ENCODE peak calls at places on chromosomes 13 and 19, in four cellular contexts. Z, O, B and X are unnamed samples.

GRCh38 chr13:97018029-97018819 is 23.9 kb upstream of the OXGR1 start:
- DNase-seq in Z (peak), O (peak), B (peak), X (no peak)

GRCh38 chr13:71577127-71577526 is 289.9 kb downstream of the DACH1 start:
- DNase-seq in Z (no peak), O (no peak), B (no peak), X (no peak)

GRCh38 chr19:45446295-45446694 is 21.5 kb upstream of the FOSB start:
- DNase-seq in Z (no peak), O (no peak), B (no peak), X (no peak)

GRCh38 chr13:38415233-38415632 is 65.6 kb downstream of the UFM1 start:
- DNase-seq in Z (no peak), O (no peak), B (no peak), X (no peak)

GRCh38 chr19:42553292-42554045 is 25.2 kb upstream of the CEACAM1 start:
- DNase-seq in Z (no peak), O (no peak), B (no peak), X (no peak)

GRCh38 chr19:49097453-49098288 is 12.4 kb downstream of the SNRNP70 start:
- DNase-seq in Z (peak), O (peak), B (no peak), X (peak)

GRCh38 chr19:6769006-6769637 is 1.9 kb upstream of the SH2D3A start:
- DNase-seq in Z (peak), O (no peak), B (no peak), X (no peak)

GRCh38 chr19:5186293-5187050 is 154.1 kb downstream of the PTPRS start:
- DNase-seq in Z (no peak), O (no peak), B (no peak), X (no peak)

GRCh38 chr19:33303791-33304759 is 1.7 kb upstream of the CEBPA start:
- DNase-seq in Z (no peak), O (no peak), B (no peak), X (no peak)

GRCh38 chr19:13526552-13526951 is 20.3 kb upstream of the CACNA1A start:
- DNase-seq in Z (peak), O (peak), B (no peak), X (peak)

GRCh38 chr19:8057545-8058270 is 5.1 kb downstream of the CCL25 start:
- DNase-seq in Z (no peak), O (no peak), B (no peak), X (no peak)

GRCh38 chr13:77377016-77377415 is 50.1 kb upstream of the MYCBP2 start:
- DNase-seq in Z (no peak), O (no peak), B (no peak), X (no peak)

GRCh38 chr19:1505991-1506881 is 6.6 kb downstream of the ADAMTSL5 start:
- DNase-seq in Z (no peak), O (no peak), B (no peak), X (no peak)

GRCh38 chr19:39335168-39335567 is 675 bp downstream of the GMFG start:
- DNase-seq in Z (no peak), O (no peak), B (no peak), X (no peak)

GRCh38 chr19:17109962-17110598 is 34.5 kb downstream of the MYO9B start:
- DNase-seq in Z (no peak), O (no peak), B (no peak), X (no peak)

GRCh38 chr13:68748038-68748437 is 1359.6 kb upstream of the ATXN8OS start:
- DNase-seq in Z (no peak), O (no peak), B (no peak), X (no peak)

GRCh38 chr19:6739390-6739883 is at the start of gene TRIP10:
- DNase-seq in Z (peak), O (peak), B (peak), X (peak)

GRCh38 chr19:5038631-5039271 is 69.8 kb downstream of the KDM4B start:
- DNase-seq in Z (peak), O (no peak), B (no peak), X (no peak)

GRCh38 chr19:5372572-5373200 is 32.1 kb upstream of the PTPRS start:
- DNase-seq in Z (no peak), O (no peak), B (no peak), X (no peak)

GRCh38 chr13:111359930-111360329 is 39.5 kb downstream of the TEX29 start:
- DNase-seq in Z (peak), O (no peak), B (no peak), X (no peak)

GRCh38 chr19:53906211-53907192 is 2.6 kb upstream of the CACNG7 start:
- DNase-seq in Z (peak), O (peak), B (peak), X (peak)

GRCh38 chr13:66347718-66348117 is 882.4 kb downstream of the PCDH9 start:
- DNase-seq in Z (no peak), O (no peak), B (no peak), X (no peak)

GRCh38 chr13:53637971-53638547 is 609.4 kb downstream of the OLFM4 start:
- DNase-seq in Z (no peak), O (no peak), B (no peak), X (no peak)

GRCh38 chr19:44776402-44777096 is 1.1 kb upstream of the CBLC start:
- DNase-seq in Z (no peak), O (no peak), B (no peak), X (no peak)

GRCh38 chr13:45047394-45048328 is 58.3 kb downstream of the GPALPP1 start:
- DNase-seq in Z (peak), O (peak), B (peak), X (peak)

GRCh38 chr19:4061178-4061682 is 5.5 kb downstream of the ZBTB7A start:
- DNase-seq in Z (no peak), O (no peak), B (no peak), X (peak)

GRCh38 chr13:25874907-25875306 is 176.9 kb downstream of the SHISA2 start:
- DNase-seq in Z (no peak), O (peak), B (peak), X (no peak)

GRCh38 chr19:55648657-55649578 is 906 bp downstream of the CCDC106 start:
- DNase-seq in Z (no peak), O (no peak), B (no peak), X (no peak)